ENCODE peak calls at places on chromosome 15, in eight cellular contexts. One of them, this sample, is unnamed.

GRCh38 chr15:43748376-43748775 is 2.1 kb downstream of the PDIA3 start:
- DNase-seq in coronary artery: no peak
- DNase-seq in fibroblast of lung: peak; percentile 36
- DNase-seq in MCF 10A: peak; percentile 23
- DNase-seq in AG10803: peak; percentile 34
- DNase-seq in mammary epithelial cell: peak; percentile 4
- DNase-seq in CD8-positive, alpha-beta T cell: no peak
- DNase-seq in gastrocnemius medialis: no peak
- DNase-seq in this sample: no peak

GRCh38 chr15:73688455-73688854 is 4.3 kb downstream of the CD276 start:
- DNase-seq in coronary artery: no peak
- DNase-seq in fibroblast of lung: no peak
- DNase-seq in MCF 10A: no peak
- DNase-seq in AG10803: no peak
- DNase-seq in mammary epithelial cell: no peak
- DNase-seq in CD8-positive, alpha-beta T cell: no peak
- DNase-seq in gastrocnemius medialis: no peak
- DNase-seq in this sample: no peak

GRCh38 chr15:34953851-34954250 is 15.7 kb downstream of the AQR start:
- DNase-seq in coronary artery: no peak
- DNase-seq in fibroblast of lung: no peak
- DNase-seq in MCF 10A: no peak
- DNase-seq in AG10803: no peak
- DNase-seq in mammary epithelial cell: no peak
- DNase-seq in CD8-positive, alpha-beta T cell: no peak
- DNase-seq in gastrocnemius medialis: no peak
- DNase-seq in this sample: no peak

GRCh38 chr15:57421540-57421939 is 45.2 kb downstream of the CGNL1 start:
- DNase-seq in coronary artery: no peak
- DNase-seq in fibroblast of lung: no peak
- DNase-seq in MCF 10A: no peak
- DNase-seq in AG10803: no peak
- DNase-seq in mammary epithelial cell: no peak
- DNase-seq in CD8-positive, alpha-beta T cell: no peak
- DNase-seq in gastrocnemius medialis: no peak
- DNase-seq in this sample: no peak

GRCh38 chr15:72169921-72170611 is 27.5 kb downstream of the GRAMD2A start:
- DNase-seq in coronary artery: no peak
- DNase-seq in fibroblast of lung: no peak
- DNase-seq in MCF 10A: no peak
- DNase-seq in AG10803: no peak
- DNase-seq in mammary epithelial cell: peak; percentile 62
- DNase-seq in CD8-positive, alpha-beta T cell: no peak
- DNase-seq in gastrocnemius medialis: no peak
- DNase-seq in this sample: no peak

GRCh38 chr15:101039461-101039860 is 120.3 kb downstream of the LRRK1 start:
- DNase-seq in coronary artery: no peak
- DNase-seq in fibroblast of lung: peak; percentile 64
- DNase-seq in MCF 10A: no peak
- DNase-seq in AG10803: peak; percentile 22
- DNase-seq in mammary epithelial cell: no peak
- DNase-seq in CD8-positive, alpha-beta T cell: no peak
- DNase-seq in gastrocnemius medialis: no peak
- DNase-seq in this sample: no peak

GRCh38 chr15:67884514-67885225 is 44.8 kb upstream of the RNU6-1 start:
- DNase-seq in coronary artery: peak; percentile 90
- DNase-seq in fibroblast of lung: peak; percentile 64
- DNase-seq in MCF 10A: peak; percentile 93
- DNase-seq in AG10803: peak; percentile 36
- DNase-seq in mammary epithelial cell: peak; percentile 80
- DNase-seq in CD8-positive, alpha-beta T cell: peak; percentile 44
- DNase-seq in gastrocnemius medialis: peak; percentile 68
- DNase-seq in this sample: peak; percentile 61

GRCh38 chr15:68781766-68782588 is 38.7 kb downstream of the ANP32A start:
- DNase-seq in coronary artery: peak; percentile 69
- DNase-seq in fibroblast of lung: no peak
- DNase-seq in MCF 10A: no peak
- DNase-seq in AG10803: no peak
- DNase-seq in mammary epithelial cell: no peak
- DNase-seq in CD8-positive, alpha-beta T cell: no peak
- DNase-seq in gastrocnemius medialis: no peak
- DNase-seq in this sample: no peak

GRCh38 chr15:40893019-40893723 is 1.1 kb upstream of the VPS18 start:
- DNase-seq in coronary artery: no peak
- DNase-seq in fibroblast of lung: no peak
- DNase-seq in MCF 10A: peak; percentile 65
- DNase-seq in AG10803: no peak
- DNase-seq in mammary epithelial cell: peak; percentile 75
- DNase-seq in CD8-positive, alpha-beta T cell: no peak
- DNase-seq in gastrocnemius medialis: no peak
- DNase-seq in this sample: no peak

GRCh38 chr15:40893733-40894688 is at the start of gene VPS18:
- DNase-seq in coronary artery: peak; percentile 98
- DNase-seq in fibroblast of lung: peak; percentile 97
- DNase-seq in MCF 10A: peak; percentile 96
- DNase-seq in AG10803: peak; percentile 95
- DNase-seq in mammary epithelial cell: peak; percentile 97
- DNase-seq in CD8-positive, alpha-beta T cell: peak; percentile 98
- DNase-seq in gastrocnemius medialis: peak; percentile 98
- DNase-seq in this sample: peak; percentile 99

GRCh38 chr15:40891810-40892448 is 2.3 kb upstream of the VPS18 start:
- DNase-seq in coronary artery: no peak
- DNase-seq in fibroblast of lung: peak; percentile 59
- DNase-seq in MCF 10A: peak; percentile 86
- DNase-seq in AG10803: no peak
- DNase-seq in mammary epithelial cell: peak; percentile 75
- DNase-seq in CD8-positive, alpha-beta T cell: no peak
- DNase-seq in gastrocnemius medialis: no peak
- DNase-seq in this sample: no peak

GRCh38 chr15:40892449-40893012 is 1.7 kb upstream of the VPS18 start:
- DNase-seq in coronary artery: no peak
- DNase-seq in fibroblast of lung: no peak
- DNase-seq in MCF 10A: no peak
- DNase-seq in AG10803: no peak
- DNase-seq in mammary epithelial cell: no peak
- DNase-seq in CD8-positive, alpha-beta T cell: no peak
- DNase-seq in gastrocnemius medialis: no peak
- DNase-seq in this sample: no peak

DNA sequence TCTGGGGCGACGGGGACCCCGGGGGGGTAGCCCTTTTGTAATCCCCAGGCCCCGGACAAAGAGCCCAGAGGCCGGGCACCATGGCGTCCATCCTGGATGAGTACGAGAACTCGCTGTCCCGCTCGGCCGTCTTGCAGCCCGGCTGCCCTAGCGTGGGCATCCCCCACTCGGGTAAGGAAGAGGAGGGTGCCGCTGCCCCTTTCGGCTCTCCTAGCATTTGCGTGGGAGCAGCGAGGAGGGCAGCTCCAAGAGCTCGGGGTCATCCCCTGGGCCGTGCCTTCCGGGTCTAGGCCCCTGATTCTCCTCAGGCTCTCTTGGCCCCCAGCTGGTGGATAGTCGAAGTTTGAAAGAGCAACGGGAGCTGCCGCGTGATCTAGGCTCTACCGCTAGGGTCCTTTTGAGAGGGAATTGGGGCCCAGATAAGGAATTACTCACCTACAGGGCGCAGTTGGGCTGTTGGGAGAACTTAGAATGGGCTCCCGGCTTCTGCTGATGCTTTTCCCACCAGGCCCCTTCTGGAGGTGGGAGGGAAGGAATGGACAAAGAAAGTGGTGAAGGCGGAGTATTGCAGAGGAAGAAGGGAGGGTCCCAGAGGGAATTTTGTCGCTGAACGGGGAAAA is 549 bp downstream of the VPS18 start:
- DNase-seq in coronary artery: no peak
- DNase-seq in fibroblast of lung: peak; percentile 68
- DNase-seq in MCF 10A: peak; percentile 68
- DNase-seq in AG10803: peak; percentile 70
- DNase-seq in mammary epithelial cell: peak; percentile 70
- DNase-seq in CD8-positive, alpha-beta T cell: peak; percentile 64
- DNase-seq in gastrocnemius medialis: peak; percentile 54
- DNase-seq in this sample: peak; percentile 44
- TF ChIP-seq CTCF in coronary artery: no peak
- TF ChIP-seq CTCF in fibroblast of lung: peak; percentile 58
- TF ChIP-seq CTCF in MCF 10A: peak; percentile 44
- TF ChIP-seq CTCF in AG10803: peak; percentile 64
- TF ChIP-seq CTCF in mammary epithelial cell: peak; percentile 55
- TF ChIP-seq CTCF in CD8-positive, alpha-beta T cell: peak; percentile 53
- TF ChIP-seq CTCF in gastrocnemius medialis: peak; percentile 63
- TF ChIP-seq CTCF in this sample: peak; percentile 64

GRCh38 chr15:55231455-55231854 is 34.7 kb upstream of the RSL24D1 start:
- DNase-seq in coronary artery: no peak
- DNase-seq in fibroblast of lung: no peak
- DNase-seq in MCF 10A: no peak
- DNase-seq in AG10803: no peak
- DNase-seq in mammary epithelial cell: no peak
- DNase-seq in CD8-positive, alpha-beta T cell: no peak
- DNase-seq in gastrocnemius medialis: no peak
- DNase-seq in this sample: no peak

GRCh38 chr15:55230051-55230670 is 33.4 kb upstream of the RSL24D1 start:
- DNase-seq in coronary artery: no peak
- DNase-seq in fibroblast of lung: peak; percentile 24
- DNase-seq in MCF 10A: no peak
- DNase-seq in AG10803: peak; percentile 34
- DNase-seq in mammary epithelial cell: no peak
- DNase-seq in CD8-positive, alpha-beta T cell: no peak
- DNase-seq in gastrocnemius medialis: no peak
- DNase-seq in this sample: no peak

GRCh38 chr15:55234104-55234799 is 37.5 kb upstream of the RSL24D1 start:
- DNase-seq in coronary artery: no peak
- DNase-seq in fibroblast of lung: no peak
- DNase-seq in MCF 10A: no peak
- DNase-seq in AG10803: no peak
- DNase-seq in mammary epithelial cell: no peak
- DNase-seq in CD8-positive, alpha-beta T cell: no peak
- DNase-seq in gastrocnemius medialis: no peak
- DNase-seq in this sample: no peak

GRCh38 chr15:55234800-55235104 is 38.0 kb upstream of the RSL24D1 start:
- DNase-seq in coronary artery: no peak
- DNase-seq in fibroblast of lung: no peak
- DNase-seq in MCF 10A: no peak
- DNase-seq in AG10803: no peak
- DNase-seq in mammary epithelial cell: no peak
- DNase-seq in CD8-positive, alpha-beta T cell: no peak
- DNase-seq in gastrocnemius medialis: no peak
- DNase-seq in this sample: no peak

DNA sequence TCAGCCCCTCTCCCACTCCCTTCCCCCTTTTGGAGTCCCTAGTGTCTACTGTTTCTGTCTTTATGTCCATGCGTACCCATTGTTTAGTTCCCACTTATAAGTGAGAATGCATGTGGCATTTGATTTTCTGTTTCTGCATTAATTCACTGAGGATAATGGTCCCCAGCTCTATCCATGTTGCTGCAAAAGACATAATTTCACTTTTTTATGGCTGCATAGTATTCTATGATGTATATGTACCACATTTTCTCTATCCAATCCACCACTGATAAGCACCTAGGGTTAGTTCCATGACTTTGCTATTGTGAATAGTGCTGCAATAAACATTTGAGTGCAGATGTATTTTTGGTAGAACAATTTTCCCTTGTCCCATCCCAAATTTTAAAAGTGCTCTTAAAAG is 34.2 kb upstream of the RSL24D1 start:
- DNase-seq in coronary artery: no peak
- DNase-seq in fibroblast of lung: no peak
- DNase-seq in MCF 10A: no peak
- DNase-seq in AG10803: no peak
- DNase-seq in mammary epithelial cell: no peak
- DNase-seq in CD8-positive, alpha-beta T cell: no peak
- DNase-seq in gastrocnemius medialis: no peak
- DNase-seq in this sample: no peak
- TF ChIP-seq CTCF in coronary artery: no peak
- TF ChIP-seq CTCF in fibroblast of lung: no peak
- TF ChIP-seq CTCF in MCF 10A: no peak
- TF ChIP-seq CTCF in AG10803: no peak
- TF ChIP-seq CTCF in mammary epithelial cell: no peak
- TF ChIP-seq CTCF in CD8-positive, alpha-beta T cell: no peak
- TF ChIP-seq CTCF in gastrocnemius medialis: no peak
- TF ChIP-seq CTCF in this sample: no peak

GRCh38 chr15:60005352-60006202 is 1.5 kb downstream of the FOXB1 start:
- DNase-seq in coronary artery: no peak
- DNase-seq in fibroblast of lung: no peak
- DNase-seq in MCF 10A: no peak
- DNase-seq in AG10803: no peak
- DNase-seq in mammary epithelial cell: no peak
- DNase-seq in CD8-positive, alpha-beta T cell: no peak
- DNase-seq in gastrocnemius medialis: no peak
- DNase-seq in this sample: no peak

GRCh38 chr15:60004846-60005351 is 788 bp downstream of the FOXB1 start:
- DNase-seq in coronary artery: no peak
- DNase-seq in fibroblast of lung: peak; percentile 27
- DNase-seq in MCF 10A: no peak
- DNase-seq in AG10803: peak; percentile 5
- DNase-seq in mammary epithelial cell: no peak
- DNase-seq in CD8-positive, alpha-beta T cell: peak; percentile 24
- DNase-seq in gastrocnemius medialis: no peak
- DNase-seq in this sample: no peak

GRCh38 chr15:60003243-60004018 is 680 bp upstream of the FOXB1 start:
- DNase-seq in coronary artery: no peak
- DNase-seq in fibroblast of lung: no peak
- DNase-seq in MCF 10A: no peak
- DNase-seq in AG10803: no peak
- DNase-seq in mammary epithelial cell: no peak
- DNase-seq in CD8-positive, alpha-beta T cell: no peak
- DNase-seq in gastrocnemius medialis: no peak
- DNase-seq in this sample: no peak

GRCh38 chr15:60002528-60003218 is 1.4 kb upstream of the FOXB1 start:
- DNase-seq in coronary artery: no peak
- DNase-seq in fibroblast of lung: no peak
- DNase-seq in MCF 10A: no peak
- DNase-seq in AG10803: no peak
- DNase-seq in mammary epithelial cell: no peak
- DNase-seq in CD8-positive, alpha-beta T cell: no peak
- DNase-seq in gastrocnemius medialis: no peak
- DNase-seq in this sample: no peak

DNA sequence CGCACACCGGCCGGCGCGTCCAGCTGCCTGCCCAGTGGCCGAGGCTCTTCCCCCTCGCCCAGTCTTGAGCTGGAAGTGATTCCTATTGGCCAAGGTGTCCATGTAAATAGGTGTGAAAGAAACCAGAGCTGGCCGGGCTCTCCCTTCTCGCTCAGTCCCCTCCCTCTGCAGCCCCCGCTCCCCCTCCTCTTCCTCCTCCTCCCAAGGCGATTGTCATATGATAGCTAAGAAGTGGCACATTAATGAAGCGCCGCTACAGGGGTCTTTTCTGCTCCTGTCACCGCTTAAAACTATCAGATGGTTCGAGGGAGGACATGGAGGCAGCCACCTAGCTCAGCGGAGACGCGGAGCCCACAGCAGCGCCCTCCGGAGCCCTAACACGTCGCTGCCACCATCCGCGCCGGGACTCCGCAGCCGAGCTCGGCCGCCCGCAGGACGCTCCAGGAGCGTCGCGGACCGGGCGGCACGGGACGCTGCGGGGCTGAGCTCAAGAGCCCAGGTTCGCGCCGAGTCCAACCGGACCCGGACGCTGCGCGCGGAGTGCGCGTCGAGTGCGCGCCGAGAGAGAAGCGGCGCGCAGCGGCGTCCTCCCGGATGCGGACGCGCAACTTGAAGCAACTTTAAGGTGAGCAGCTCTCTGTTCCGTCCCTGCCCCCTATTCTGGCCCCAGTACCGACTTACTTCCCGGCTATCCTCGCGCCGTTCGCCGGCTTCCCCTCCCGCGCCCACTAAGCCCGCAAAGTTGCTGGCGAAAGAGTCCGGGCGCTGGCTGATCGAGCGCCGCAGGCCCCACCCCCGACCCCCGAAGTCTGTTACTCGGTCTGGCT is at the start of gene FOXB1:
- DNase-seq in coronary artery: no peak
- DNase-seq in fibroblast of lung: no peak
- DNase-seq in MCF 10A: no peak
- DNase-seq in AG10803: no peak
- DNase-seq in mammary epithelial cell: no peak
- DNase-seq in CD8-positive, alpha-beta T cell: no peak
- DNase-seq in gastrocnemius medialis: no peak
- DNase-seq in this sample: peak; percentile 45
- TF ChIP-seq CTCF in coronary artery: no peak
- TF ChIP-seq CTCF in fibroblast of lung: no peak
- TF ChIP-seq CTCF in MCF 10A: no peak
- TF ChIP-seq CTCF in AG10803: no peak
- TF ChIP-seq CTCF in mammary epithelial cell: no peak
- TF ChIP-seq CTCF in CD8-positive, alpha-beta T cell: no peak
- TF ChIP-seq CTCF in gastrocnemius medialis: no peak
- TF ChIP-seq CTCF in this sample: peak; percentile 39

DNA sequence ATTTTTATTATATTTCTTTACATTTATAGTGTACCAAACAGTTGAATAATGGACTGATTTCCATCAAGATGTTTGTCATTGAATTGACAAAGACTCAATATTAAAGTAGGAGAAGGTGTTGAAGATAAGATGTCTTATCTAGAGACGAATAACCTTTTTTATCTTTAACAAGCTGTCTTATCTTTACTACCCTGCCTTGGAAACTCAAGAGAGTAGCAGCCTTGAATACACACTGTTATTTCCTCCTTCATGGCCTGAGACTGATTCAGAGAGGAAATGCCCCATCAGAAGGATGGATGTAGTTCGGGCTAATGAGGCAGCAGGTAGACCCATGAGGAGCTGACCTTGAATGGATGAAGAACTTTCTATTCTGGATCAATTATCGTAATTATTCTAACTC is 365.1 kb upstream of the SEMA6D start:
- DNase-seq in coronary artery: no peak
- DNase-seq in fibroblast of lung: no peak
- DNase-seq in MCF 10A: no peak
- DNase-seq in AG10803: no peak
- DNase-seq in mammary epithelial cell: no peak
- DNase-seq in CD8-positive, alpha-beta T cell: no peak
- DNase-seq in gastrocnemius medialis: no peak
- DNase-seq in this sample: no peak
- TF ChIP-seq CTCF in coronary artery: no peak
- TF ChIP-seq CTCF in fibroblast of lung: no peak
- TF ChIP-seq CTCF in MCF 10A: no peak
- TF ChIP-seq CTCF in AG10803: no peak
- TF ChIP-seq CTCF in mammary epithelial cell: no peak
- TF ChIP-seq CTCF in CD8-positive, alpha-beta T cell: no peak
- TF ChIP-seq CTCF in gastrocnemius medialis: no peak
- TF ChIP-seq CTCF in this sample: no peak